ENCODE peak calls at places on chromosomes 11 and 22, in seven cellular contexts. R, I, C, U, L, S and Q are unnamed samples.

GRCh38 chr11:66936326-66936725 is 21.9 kb downstream of the PC start:
- DNase-seq in I (peak), U (no peak), C (peak), S (no peak), L (no peak), R (peak), Q (no peak)

GRCh38 chr11:130157111-130157510 is 2.5 kb upstream of the ST14 start:
- DNase-seq in C (peak), L (no peak), I (no peak), U (no peak), S (no peak), R (peak), Q (no peak)

GRCh38 chr22:18077087-18077638 is 627 bp upstream of the PEX26 start:
- DNase-seq in C (no peak), R (no peak), U (no peak), L (no peak), I (no peak), S (no peak), Q (no peak)

GRCh38 chr11:68677432-68677831 is 6.9 kb upstream of the GAL start:
- DNase-seq in R (peak), C (peak), S (no peak), L (no peak), U (peak), I (peak), Q (no peak)

GRCh38 chr11:36153581-36153980 is 135.6 kb downstream of the COMMD9 start:
- DNase-seq in I (no peak), R (no peak), U (no peak), S (no peak), L (no peak), C (no peak), Q (no peak)

GRCh38 chr11:4495487-4495886 is 13.0 kb downstream of the OR52K1 start:
- DNase-seq in R (peak), C (no peak), I (no peak), S (no peak), L (no peak), U (no peak), Q (no peak)

GRCh38 chr11:18236664-18237356 is at the start of gene SAA4:
- DNase-seq in R (no peak), C (no peak), I (no peak), U (no peak), S (no peak), L (no peak), Q (no peak)

GRCh38 chr22:21917206-21917958 is 35.3 kb downstream of the PPM1F start:
- DNase-seq in U (no peak), C (no peak), L (no peak), I (no peak), S (no peak), R (peak), Q (no peak)

GRCh38 chr11:133830931-133831907 is 14.1 kb downstream of the SPATA19 start:
- DNase-seq in U (no peak), R (no peak), L (no peak), S (no peak), I (no peak), C (no peak), Q (no peak)

GRCh38 chr22:31230871-31231621 is 18.9 kb downstream of the LIMK2 start:
- DNase-seq in C (peak), L (peak), U (no peak), I (no peak), S (peak), R (peak), Q (no peak)

GRCh38 chr11:70471254-70471653 is 72.9 kb downstream of the CTTN start:
- DNase-seq in R (peak), C (peak), S (no peak), I (no peak), L (no peak), U (peak), Q (no peak)

GRCh38 chr11:70824590-70825300 is 426.4 kb downstream of the CTTN start:
- DNase-seq in S (no peak), I (no peak), L (no peak), C (no peak), R (peak), U (no peak), Q (no peak)

GRCh38 chr11:65489706-65490310 is 9.0 kb upstream of the MALAT1 start:
- DNase-seq in I (no peak), U (no peak), L (no peak), S (no peak), C (peak), R (peak), Q (peak)

GRCh38 chr11:32288276-32288675 is 147.1 kb downstream of the WT1 start:
- DNase-seq in C (no peak), R (no peak), U (no peak), S (no peak), L (no peak), I (no peak), Q (no peak)

GRCh38 chr11:104487035-104487775 is 323.3 kb upstream of the PDGFD start:
- DNase-seq in L (no peak), R (peak), I (no peak), C (peak), U (no peak), S (no peak), Q (no peak)